ENCODE peak calls at places on chromosome 9, in ten cellular contexts. H is AG10803, N is foreskin fibroblast, K is IMR-90, I is AG04449, Z is nephron progenitor cell, D is HL-60, T is astrocyte of the spinal cord, V is endothelial cell, B is Caco-2. O is an unnamed sample.
A peak's percentile ranks its signal among the peaks of the same experiment; 100 is the strongest.

GRCh38 chr9:114852050-114852594 is 46.3 kb upstream of the TNFSF15 start:
- DNase-seq in I (peak; percentile 44), Z (no peak), H (peak; percentile 96), K (peak; percentile 64), N (peak; percentile 44), V (no peak), T (no peak), B (peak; percentile 43), D (peak; percentile 90), O (no peak)

GRCh38 chr9:130184983-130185382 is 12.8 kb downstream of the NCS1 start:
- DNase-seq in H (no peak), B (no peak), K (no peak), D (no peak), Z (no peak), V (no peak), I (no peak), N (no peak), T (no peak), O (no peak)

GRCh38 chr9:132882616-132883015 is 3.9 kb downstream of the SPACA9 start:
- DNase-seq in Z (no peak), T (no peak), I (no peak), D (no peak), B (no peak), N (no peak), K (no peak), H (no peak), V (no peak), O (no peak)

GRCh38 chr9:70924905-70925547 is 196.4 kb downstream of the TRPM3 start:
- DNase-seq in V (peak; percentile 26), B (peak; percentile 19), Z (peak; percentile 26), K (peak; percentile 84), I (peak; percentile 65), H (peak; percentile 94), N (peak; percentile 69), T (peak; percentile 90), D (peak; percentile 1), O (peak; percentile 65)

GRCh38 chr9:98010450-98010849 is 27.3 kb downstream of the ANP32B start:
- DNase-seq in T (peak; percentile 44), H (no peak), D (no peak), I (no peak), B (no peak), Z (no peak), N (peak; percentile 38), K (peak; percentile 64), V (peak; percentile 14), O (peak; percentile 54)

GRCh38 chr9:93267681-93268505 is 84.0 kb downstream of the WNK2 start:
- DNase-seq in Z (no peak), B (no peak), I (no peak), K (no peak), H (no peak), T (no peak), D (no peak), N (no peak), V (no peak), O (no peak)

GRCh38 chr9:115972802-115973201 is 180.8 kb upstream of the PAPPA start:
- DNase-seq in T (no peak), I (no peak), K (no peak), D (no peak), H (peak; percentile 62), B (no peak), V (no peak), N (no peak), Z (no peak), O (peak; percentile 86)

GRCh38 chr9:34381323-34381722 is 4.6 kb upstream of the MYORG start:
- DNase-seq in I (no peak), K (no peak), Z (no peak), V (peak; percentile 6), B (no peak), D (no peak), N (no peak), H (no peak), T (no peak), O (no peak)

GRCh38 chr9:13395086-13395485 is 115.6 kb upstream of the MPDZ start:
- DNase-seq in B (no peak), V (no peak), I (no peak), H (no peak), K (no peak), N (no peak), T (no peak), Z (no peak), D (no peak), O (no peak)

GRCh38 chr9:124510650-124511425 is 3.6 kb upstream of the NR5A1 start:
- DNase-seq in D (no peak), N (no peak), K (peak; percentile 21), V (no peak), T (no peak), I (no peak), H (peak; percentile 13), B (no peak), Z (no peak), O (no peak)

DNA sequence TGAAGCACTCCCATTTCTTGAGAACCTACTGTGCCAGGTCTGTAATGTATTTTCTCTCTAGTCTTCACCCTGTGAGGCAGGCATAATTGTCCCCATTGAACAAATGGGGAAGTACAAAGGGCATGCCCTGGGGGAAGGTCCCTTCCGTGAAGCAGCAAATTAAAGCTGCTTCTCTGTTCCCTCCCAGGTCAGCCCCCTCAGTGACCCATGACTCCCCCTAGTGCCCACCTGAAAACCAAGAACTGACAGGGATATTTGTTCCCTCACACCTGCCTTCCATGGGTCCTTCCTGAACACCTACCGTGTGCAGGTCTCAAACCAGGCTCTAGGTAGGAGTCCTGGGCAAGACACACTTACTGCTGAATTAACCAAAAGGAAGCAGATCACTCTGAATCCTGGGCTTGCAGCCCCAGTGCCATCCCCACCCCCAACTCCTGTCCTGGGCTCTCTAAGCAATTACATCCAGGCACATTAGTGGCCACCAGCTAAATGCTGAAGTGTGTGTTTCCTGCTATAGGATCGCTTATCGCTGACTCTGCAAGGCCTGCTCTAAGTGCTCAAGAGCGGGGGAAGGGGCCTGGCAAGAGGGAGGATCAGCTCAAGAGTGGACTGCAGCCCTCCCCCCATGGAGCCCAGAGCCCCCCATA is 254.8 kb downstream of the CDK5RAP2 start:
- DNase-seq in Z (peak; percentile 16), N (no peak), I (no peak), V (no peak), D (no peak), B (no peak), H (no peak), T (no peak), K (no peak), O (no peak)
- TF ChIP-seq CTCF in Z (peak; percentile 17), N (no peak), I (no peak), V (peak; percentile 33), D (no peak), B (peak; percentile 32), H (no peak), T (no peak), K (no peak), O (no peak)

GRCh38 chr9:71977003-71977402 is 65.6 kb downstream of the C9orf85 start:
- DNase-seq in V (no peak), T (no peak), Z (no peak), K (no peak), D (no peak), N (no peak), I (no peak), B (no peak), H (no peak), O (no peak)

GRCh38 chr9:71980266-71981018 is 69.0 kb downstream of the C9orf85 start:
- DNase-seq in N (no peak), V (no peak), K (no peak), I (no peak), T (no peak), D (no peak), Z (no peak), B (no peak), H (no peak), O (no peak)

DNA sequence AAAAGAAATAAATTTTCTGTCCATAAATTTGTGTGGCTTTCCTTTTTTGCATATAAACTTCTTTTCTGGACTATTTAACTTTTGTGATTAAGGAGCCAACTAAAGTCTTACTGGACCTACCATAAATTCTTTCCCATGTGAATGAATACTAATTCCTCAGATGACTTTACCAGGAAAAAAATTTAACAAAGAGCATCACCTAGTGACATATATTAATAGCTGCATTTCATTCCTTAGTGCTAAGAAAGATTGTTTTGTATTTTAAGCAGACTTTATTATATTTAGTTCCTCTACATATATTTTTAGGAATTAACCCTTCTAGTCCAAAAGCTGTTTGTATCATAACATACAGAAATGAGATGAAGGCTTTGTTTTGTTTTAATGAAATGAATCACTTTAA is 64.4 kb downstream of the C9orf85 start:
- DNase-seq in T (no peak), I (no peak), N (no peak), Z (no peak), D (no peak), B (no peak), V (no peak), H (peak; percentile 24), K (no peak), O (no peak)
- TF ChIP-seq CTCF in T (no peak), I (peak; percentile 12), N (peak; percentile 17), Z (no peak), D (peak; percentile 2), B (no peak), V (no peak), H (peak; percentile 49), K (peak; percentile 30), O (peak; percentile 36)

DNA sequence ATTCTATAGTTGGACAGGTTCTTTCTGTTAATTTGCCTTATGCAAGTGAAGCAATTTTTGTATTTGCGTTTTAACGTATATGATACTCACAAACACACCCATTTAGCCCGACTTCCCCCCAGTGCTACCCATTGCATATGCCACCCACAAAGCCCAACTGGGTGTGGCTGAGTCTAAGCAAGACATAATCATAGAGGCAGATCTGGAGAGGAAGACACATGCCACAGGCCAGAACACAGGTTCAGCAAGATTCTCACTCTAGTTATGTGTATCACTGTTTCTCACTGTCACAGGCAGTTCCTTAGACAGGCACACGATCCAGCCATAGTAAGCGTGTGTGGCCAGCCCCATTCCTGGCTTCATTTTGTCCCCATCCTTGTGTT is 29.0 kb upstream of the PUM3 start:
- DNase-seq in V (no peak), T (no peak), K (no peak), N (no peak), Z (no peak), I (no peak), B (no peak), H (no peak), D (no peak), O (no peak)
- TF ChIP-seq CTCF in V (no peak), T (no peak), K (no peak), N (no peak), Z (no peak), I (no peak), B (no peak), H (no peak), D (no peak), O (no peak)

DNA sequence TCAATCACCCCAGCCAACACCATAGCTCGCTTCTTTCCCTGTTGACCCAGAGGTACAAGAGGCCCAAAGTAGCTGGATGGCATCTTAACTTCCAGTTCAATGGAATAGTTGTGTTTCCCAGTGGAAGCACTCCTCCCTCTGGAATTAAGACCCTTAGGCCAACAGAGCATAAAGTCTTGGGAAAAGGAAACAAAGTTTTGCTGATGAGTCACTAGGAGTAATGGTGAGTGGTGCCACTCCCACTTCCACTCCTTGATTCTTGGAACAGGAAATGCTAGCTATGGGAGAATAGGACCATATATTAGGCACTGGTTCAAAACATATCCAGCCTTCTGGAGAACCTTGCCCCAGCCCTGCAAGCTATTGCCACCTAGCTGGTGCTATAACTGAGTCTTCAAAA is 44.7 kb upstream of the LMX1B start:
- DNase-seq in Z (no peak), V (no peak), I (no peak), T (peak; percentile 15), H (no peak), K (no peak), N (peak; percentile 7), B (no peak), D (no peak), O (no peak)
- TF ChIP-seq CTCF in Z (no peak), V (no peak), I (no peak), T (no peak), H (no peak), K (no peak), N (no peak), B (no peak), D (no peak), O (no peak)

GRCh38 chr9:106326493-106326892 is 536.5 kb upstream of the ZNF462 start:
- DNase-seq in N (no peak), H (no peak), T (no peak), V (no peak), Z (no peak), I (no peak), K (no peak), B (no peak), D (no peak), O (no peak)
- TF ChIP-seq CTCF in N (no peak), H (no peak), T (no peak), V (no peak), Z (no peak), I (no peak), K (no peak), B (no peak), D (no peak), O (no peak)

O was measured in A549.